ENCODE peak calls at places on chromosomes 16 and 17, in ten cellular contexts. R, Q, O, I, V, U, P, H, J and T are unnamed samples.

GRCh38 chr16:74813109-74813641 is 38.6 kb upstream of the FA2H start:
- DNase-seq in P (peak), R (peak), U (peak), H (peak), V (peak), I (peak), Q (peak), O (peak), J (peak), T (peak)

GRCh38 chr17:78885956-78886355 is 17.0 kb downstream of the CEP295NL start:
- DNase-seq in H (no peak), R (no peak), I (no peak), Q (no peak), P (no peak), V (no peak), O (no peak), J (no peak), U (no peak), T (no peak)

GRCh38 chr17:83177611-83178532 is 98.5 kb downstream of the METRNL start:
- DNase-seq in P (no peak), V (no peak), H (no peak), U (no peak), O (no peak), I (no peak), J (no peak), R (no peak), Q (no peak), T (no peak)

GRCh38 chr16:26806641-26807040 is 260.1 kb upstream of the C16orf82 start:
- DNase-seq in R (no peak), I (no peak), U (no peak), O (no peak), J (no peak), Q (no peak), H (no peak), P (no peak), V (no peak), T (no peak)

GRCh38 chr17:43874293-43874692 is 27.3 kb downstream of the CD300LG start:
- DNase-seq in O (no peak), V (no peak), R (no peak), Q (no peak), U (no peak), P (no peak), I (no peak), H (no peak), J (no peak), T (no peak)

GRCh38 chr17:45651145-45651713 is 132.9 kb upstream of the CRHR1 start:
- DNase-seq in J (no peak), U (no peak), Q (no peak), O (no peak), I (no peak), H (no peak), P (no peak), R (no peak), V (no peak), T (no peak)

GRCh38 chr16:69779724-69780123 is 17.6 kb downstream of the WWP2 start:
- DNase-seq in I (no peak), Q (no peak), O (no peak), H (no peak), U (no peak), V (no peak), P (no peak), R (no peak), J (no peak), T (no peak)

GRCh38 chr16:53654946-53655345 is 48.7 kb downstream of the RPGRIP1L start:
- DNase-seq in U (no peak), J (no peak), P (no peak), R (no peak), Q (no peak), I (no peak), H (no peak), O (no peak), V (no peak), T (no peak)

GRCh38 chr16:81940781-81941560 is 70.3 kb downstream of the SDR42E1 start:
- DNase-seq in H (peak), O (no peak), Q (peak), V (peak), J (peak), U (peak), P (peak), R (no peak), I (no peak), T (peak)

GRCh38 chr16:87808108-87808507 is 42.3 kb upstream of the KLHDC4 start:
- DNase-seq in R (no peak), Q (no peak), V (no peak), H (no peak), O (no peak), I (no peak), U (no peak), J (no peak), P (no peak), T (no peak)

GRCh38 chr17:58224315-58224714 is 5.3 kb upstream of the MKS1 start:
- DNase-seq in Q (peak), R (no peak), V (peak), P (no peak), O (no peak), J (no peak), U (no peak), I (no peak), H (no peak), T (peak)

GRCh38 chr17:79812206-79812968 is 15.5 kb upstream of the CBX8 start:
- DNase-seq in P (no peak), O (no peak), J (peak), U (no peak), I (no peak), V (no peak), Q (no peak), R (no peak), H (peak), T (no peak)

GRCh38 chr17:35875439-35876139 is 4.6 kb downstream of the CCL5 start:
- DNase-seq in P (no peak), I (no peak), V (no peak), R (no peak), H (no peak), U (no peak), Q (peak), J (no peak), O (no peak), T (no peak)

GRCh38 chr17:59853168-59853918 is 39.4 kb downstream of the TUBD1 start:
- DNase-seq in J (peak), H (no peak), Q (no peak), O (no peak), P (peak), U (peak), R (no peak), V (peak), I (peak), T (peak)

GRCh38 chr16:85104147-85104546 is 8.1 kb downstream of the CIBAR2 start:
- DNase-seq in Q (no peak), P (no peak), O (no peak), I (no peak), H (no peak), V (no peak), R (no peak), U (no peak), J (no peak), T (no peak)

GRCh38 chr17:72422505-72423285 is 301.9 kb downstream of the SOX9 start:
- DNase-seq in Q (no peak), R (peak), J (no peak), I (no peak), H (no peak), U (no peak), O (no peak), P (peak), V (peak), T (peak)

GRCh38 chr17:3475812-3476686 is at the start of gene ASPA:
- DNase-seq in U (no peak), R (no peak), I (no peak), J (no peak), H (no peak), O (no peak), Q (no peak), V (no peak), P (no peak), T (no peak)

GRCh38 chr16:81945665-81946064 is 65.6 kb downstream of the SDR42E1 start:
- DNase-seq in P (no peak), H (no peak), J (no peak), V (no peak), U (no peak), I (no peak), O (no peak), R (no peak), Q (no peak), T (no peak)

GRCh38 chr17:77214743-77215142 is 74.0 kb downstream of the SEC14L1 start:
- DNase-seq in P (no peak), R (peak), V (peak), Q (peak), H (no peak), O (no peak), I (no peak), J (peak), U (peak), T (peak)

GRCh38 chr17:5237541-5238016 is 2.9 kb upstream of the SCIMP start:
- DNase-seq in O (peak), I (peak), Q (peak), J (peak), H (peak), R (no peak), U (peak), V (peak), P (no peak), T (peak)

GRCh38 chr17:67375761-67376160 is 1.3 kb upstream of the PITPNC1 start:
- DNase-seq in Q (no peak), H (no peak), V (no peak), O (no peak), J (no peak), P (no peak), R (no peak), I (no peak), U (no peak), T (no peak)

GRCh38 chr16:70704586-70704985 is 18.7 kb upstream of the MTSS2 start:
- DNase-seq in R (no peak), P (no peak), U (no peak), V (no peak), O (no peak), I (no peak), Q (no peak), J (peak), H (no peak), T (no peak)

GRCh38 chr17:72608436-72608835 is 484.1 kb downstream of the SLC39A11 start:
- DNase-seq in R (no peak), Q (no peak), H (no peak), U (no peak), P (no peak), I (no peak), J (no peak), O (no peak), V (no peak), T (no peak)

GRCh38 chr16:50152386-50152806 is 710 bp upstream of the TENT4B start:
- DNase-seq in P (no peak), U (peak), H (no peak), I (peak), V (peak), J (peak), O (no peak), R (no peak), Q (peak), T (peak)

GRCh38 chr16:10760863-10761262 is 17.2 kb downstream of the NUBP1 start:
- DNase-seq in P (no peak), R (no peak), U (no peak), J (no peak), V (no peak), I (no peak), O (no peak), Q (no peak), H (no peak), T (no peak)

GRCh38 chr17:15782809-15783208 is 50.7 kb downstream of the TBC1D26 start:
- DNase-seq in P (no peak), U (no peak), J (no peak), V (no peak), H (no peak), R (no peak), I (peak), Q (no peak), O (no peak), T (no peak)

GRCh38 chr17:41785091-41785875 is 1.2 kb downstream of the JUP start:
- DNase-seq in R (no peak), I (no peak), J (no peak), P (no peak), H (no peak), Q (peak), V (peak), O (no peak), U (no peak), T (peak)